ENCODE peak calls at places on chromosomes 7 and 10, in five cellular contexts. One of them, this sample, is unnamed.

GRCh38 chr10:122565766-122566206 is 5.2 kb downstream of the DMBT1 start:
- DNase-seq in K562: peak
- DNase-seq in A549: peak
- DNase-seq in HCT116: peak
- DNase-seq in GM12878: peak
- DNase-seq in this sample: peak

GRCh38 chr10:58393317-58393716 is 8.1 kb downstream of the TFAM start:
- DNase-seq in K562: no peak
- DNase-seq in A549: no peak
- DNase-seq in HCT116: no peak
- DNase-seq in GM12878: no peak
- DNase-seq in this sample: no peak

GRCh38 chr7:40542982-40543741 is 408.4 kb downstream of the SUGCT start:
- DNase-seq in K562: no peak
- DNase-seq in A549: no peak
- DNase-seq in HCT116: no peak
- DNase-seq in GM12878: no peak
- DNase-seq in this sample: no peak

GRCh38 chr7:13336227-13336626 is 648.8 kb downstream of the ARL4A start:
- DNase-seq in K562: no peak
- DNase-seq in A549: no peak
- DNase-seq in HCT116: no peak
- DNase-seq in GM12878: no peak
- DNase-seq in this sample: no peak

GRCh38 chr7:101936612-101937231 is 119.3 kb downstream of the CUX1 start:
- DNase-seq in K562: no peak
- DNase-seq in A549: no peak
- DNase-seq in HCT116: no peak
- DNase-seq in GM12878: no peak
- DNase-seq in this sample: no peak

GRCh38 chr10:122286872-122287271 is 15.8 kb downstream of the BTBD16 start:
- DNase-seq in K562: no peak
- DNase-seq in A549: no peak
- DNase-seq in HCT116: no peak
- DNase-seq in GM12878: no peak
- DNase-seq in this sample: no peak

GRCh38 chr7:44494960-44495359 is 4.5 kb upstream of the NUDCD3 start:
- DNase-seq in K562: no peak
- DNase-seq in A549: no peak
- DNase-seq in HCT116: no peak
- DNase-seq in GM12878: no peak
- DNase-seq in this sample: no peak

GRCh38 chr7:34830390-34830789 is 172.4 kb downstream of the NPSR1 start:
- DNase-seq in K562: no peak
- DNase-seq in A549: no peak
- DNase-seq in HCT116: no peak
- DNase-seq in GM12878: no peak
- DNase-seq in this sample: no peak

GRCh38 chr10:80382989-80383388 is 25.4 kb upstream of the PRXL2A start:
- DNase-seq in K562: peak
- DNase-seq in A549: peak
- DNase-seq in HCT116: peak
- DNase-seq in GM12878: peak
- DNase-seq in this sample: peak

GRCh38 chr7:105298439-105298894 is 90.3 kb downstream of the SRPK2 start:
- DNase-seq in K562: no peak
- DNase-seq in A549: no peak
- DNase-seq in HCT116: no peak
- DNase-seq in GM12878: no peak
- DNase-seq in this sample: no peak

GRCh38 chr10:93991101-93991500 is 2.6 kb upstream of the PLCE1 start:
- DNase-seq in K562: no peak
- DNase-seq in A549: no peak
- DNase-seq in HCT116: no peak
- DNase-seq in GM12878: no peak
- DNase-seq in this sample: no peak

GRCh38 chr7:54546986-54547314 is 4.8 kb downstream of the VSTM2A start:
- DNase-seq in K562: no peak
- DNase-seq in A549: no peak
- DNase-seq in HCT116: no peak
- DNase-seq in GM12878: no peak
- DNase-seq in this sample: no peak

GRCh38 chr7:92149736-92150239 is 15.5 kb upstream of the CYP51A1 start:
- DNase-seq in K562: no peak
- DNase-seq in A549: no peak
- DNase-seq in HCT116: no peak
- DNase-seq in GM12878: no peak
- DNase-seq in this sample: no peak

GRCh38 chr7:95723583-95724180 is 48.7 kb upstream of the DYNC1I1 start:
- DNase-seq in K562: peak
- DNase-seq in A549: peak
- DNase-seq in HCT116: peak
- DNase-seq in GM12878: peak
- DNase-seq in this sample: peak

GRCh38 chr10:34789993-34790506 is 25.0 kb downstream of the PARD3 start:
- DNase-seq in K562: no peak
- DNase-seq in A549: peak
- DNase-seq in HCT116: no peak
- DNase-seq in GM12878: no peak
- DNase-seq in this sample: no peak

GRCh38 chr7:12127490-12127889 is 83.6 kb upstream of the TMEM106B start:
- DNase-seq in K562: no peak
- DNase-seq in A549: no peak
- DNase-seq in HCT116: no peak
- DNase-seq in GM12878: no peak
- DNase-seq in this sample: no peak

GRCh38 chr10:16690417-16690816 is 126.8 kb downstream of the RSU1 start:
- DNase-seq in K562: no peak
- DNase-seq in A549: no peak
- DNase-seq in HCT116: no peak
- DNase-seq in GM12878: no peak
- DNase-seq in this sample: no peak

GRCh38 chr7:27364344-27364758 is 121.7 kb downstream of the EVX1 start:
- DNase-seq in K562: no peak
- DNase-seq in A549: no peak
- DNase-seq in HCT116: no peak
- DNase-seq in GM12878: no peak
- DNase-seq in this sample: no peak

GRCh38 chr7:28674359-28674782 is 262.1 kb downstream of the CREB5 start:
- DNase-seq in K562: no peak
- DNase-seq in A549: no peak
- DNase-seq in HCT116: no peak
- DNase-seq in GM12878: no peak
- DNase-seq in this sample: no peak

GRCh38 chr7:108239501-108240225 is 109.5 kb upstream of the LAMB4 start:
- DNase-seq in K562: no peak
- DNase-seq in A549: no peak
- DNase-seq in HCT116: no peak
- DNase-seq in GM12878: no peak
- DNase-seq in this sample: no peak

GRCh38 chr10:60048146-60048545 is 141.8 kb upstream of the CCDC6 start:
- DNase-seq in K562: no peak
- DNase-seq in A549: no peak
- DNase-seq in HCT116: peak
- DNase-seq in GM12878: no peak
- DNase-seq in this sample: no peak

GRCh38 chr10:84665883-84666463 is 337.6 kb downstream of the CCSER2 start:
- DNase-seq in K562: peak
- DNase-seq in A549: peak
- DNase-seq in HCT116: peak
- DNase-seq in GM12878: no peak
- DNase-seq in this sample: peak

DNA sequence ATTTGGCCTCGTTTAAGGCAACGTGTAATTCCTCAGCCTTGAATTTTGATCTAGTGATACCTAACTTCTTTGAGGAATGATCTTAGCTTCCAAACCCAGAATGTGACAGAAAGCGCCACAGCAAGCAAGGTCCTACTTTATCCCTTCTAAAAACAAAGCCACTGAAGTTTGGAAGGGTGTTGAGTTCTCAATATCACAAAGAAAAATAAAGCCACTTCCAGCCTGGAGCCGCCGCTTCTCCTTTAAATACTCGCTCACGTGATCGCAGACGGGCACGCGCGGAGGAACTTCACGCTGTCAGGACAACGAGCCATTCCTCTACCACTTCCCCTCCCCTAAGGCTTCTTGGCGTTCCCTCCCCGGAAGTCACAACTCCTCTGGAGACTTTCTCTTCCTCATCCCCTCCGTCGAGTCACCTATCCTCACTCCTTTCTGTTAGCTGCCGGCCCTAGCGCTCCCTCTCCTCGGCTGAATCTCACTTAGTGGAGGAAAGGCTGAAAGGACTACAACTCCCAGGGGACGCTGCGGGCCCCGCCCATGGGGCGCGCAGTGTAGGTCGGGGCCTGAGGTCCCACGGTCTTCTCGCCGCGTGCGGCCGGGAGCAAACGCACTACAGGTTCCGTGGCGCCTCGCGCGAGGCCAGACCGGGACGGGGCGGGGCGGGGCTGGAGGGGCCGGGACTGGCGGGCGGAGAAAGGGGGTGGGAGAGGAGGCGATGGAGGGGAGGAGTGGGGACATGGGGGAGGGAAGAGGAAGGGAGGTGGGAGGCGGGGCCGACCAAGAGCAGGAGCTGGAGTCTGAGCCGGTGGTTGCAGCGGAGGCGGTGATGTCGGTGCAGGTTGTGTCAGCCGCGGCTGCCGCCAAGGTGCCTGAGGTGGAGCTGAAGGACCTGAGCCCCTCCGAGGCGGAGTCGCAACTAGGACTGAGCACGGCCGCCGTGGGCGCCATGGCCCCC is at the start of gene AHCYL2:
- DNase-seq in K562: peak
- DNase-seq in A549: peak
- DNase-seq in HCT116: peak
- DNase-seq in GM12878: peak
- DNase-seq in this sample: peak
- TF ChIP-seq REST in K562: peak
- TF ChIP-seq REST in A549: peak
- TF ChIP-seq REST in HCT116: no peak
- TF ChIP-seq REST in GM12878: no peak
- TF ChIP-seq REST in this sample: no peak

GRCh38 chr10:71978476-71978875 is 14.3 kb downstream of the CHST3 start:
- DNase-seq in K562: peak
- DNase-seq in A549: no peak
- DNase-seq in HCT116: no peak
- DNase-seq in GM12878: no peak
- DNase-seq in this sample: no peak

GRCh38 chr10:71975087-71975890 is 11.1 kb downstream of the CHST3 start:
- DNase-seq in K562: no peak
- DNase-seq in A549: no peak
- DNase-seq in HCT116: no peak
- DNase-seq in GM12878: no peak
- DNase-seq in this sample: no peak

GRCh38 chr10:71974489-71975011 is 10.4 kb downstream of the CHST3 start:
- DNase-seq in K562: no peak
- DNase-seq in A549: peak
- DNase-seq in HCT116: peak
- DNase-seq in GM12878: no peak
- DNase-seq in this sample: no peak

GRCh38 chr10:71973777-71974488 is 9.7 kb downstream of the CHST3 start:
- DNase-seq in K562: no peak
- DNase-seq in A549: no peak
- DNase-seq in HCT116: no peak
- DNase-seq in GM12878: no peak
- DNase-seq in this sample: no peak

DNA sequence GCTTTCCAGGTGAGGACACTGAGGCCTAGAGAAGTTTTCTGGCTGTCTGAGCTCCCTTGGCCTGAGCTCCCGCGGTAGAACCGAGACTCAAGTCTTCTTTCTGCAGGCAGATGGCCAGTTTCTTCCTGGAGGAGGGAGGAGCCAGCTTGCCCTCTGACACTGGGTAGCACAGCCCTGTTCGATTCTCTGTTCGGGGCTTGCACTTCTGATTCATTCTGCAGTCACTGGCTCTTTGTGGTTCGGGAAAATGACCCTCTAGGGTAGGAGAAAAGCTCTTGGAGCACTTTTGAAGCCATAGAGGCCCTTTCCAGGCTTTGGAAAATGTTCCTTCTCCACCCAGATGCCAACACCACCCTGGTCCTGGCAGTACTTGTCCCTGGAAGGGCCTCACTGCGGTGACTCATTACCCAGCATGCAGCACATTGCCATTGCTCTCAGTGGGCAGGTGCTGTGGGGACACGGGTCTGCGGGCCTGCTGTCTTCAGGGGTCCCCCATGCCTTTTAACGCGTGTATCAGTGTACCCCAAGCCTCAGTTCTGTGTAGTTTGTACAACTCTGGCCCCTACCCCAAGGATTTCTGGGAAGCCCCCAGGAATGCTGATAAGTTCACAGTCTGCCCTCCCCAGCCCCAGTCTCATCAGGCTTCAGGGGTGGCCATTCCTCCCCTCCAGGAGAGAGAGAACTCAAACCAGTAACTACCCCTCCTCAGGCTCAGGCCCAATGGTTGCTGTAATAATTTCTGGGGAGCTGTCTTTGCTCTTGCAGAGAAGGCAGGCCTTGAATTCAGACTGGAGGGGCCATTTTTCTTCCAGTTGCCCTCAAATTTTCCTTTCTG is 11.9 kb downstream of the CHST3 start:
- DNase-seq in K562: no peak
- DNase-seq in A549: peak
- DNase-seq in HCT116: peak
- DNase-seq in GM12878: no peak
- DNase-seq in this sample: no peak
- TF ChIP-seq REST in K562: no peak
- TF ChIP-seq REST in A549: no peak
- TF ChIP-seq REST in HCT116: no peak
- TF ChIP-seq REST in GM12878: no peak
- TF ChIP-seq REST in this sample: no peak

GRCh38 chr7:29865526-29865925 is 59.2 kb downstream of the WIPF3 start:
- DNase-seq in K562: no peak
- DNase-seq in A549: no peak
- DNase-seq in HCT116: peak
- DNase-seq in GM12878: no peak
- DNase-seq in this sample: no peak
- TF ChIP-seq REST in K562: no peak
- TF ChIP-seq REST in A549: no peak
- TF ChIP-seq REST in HCT116: no peak
- TF ChIP-seq REST in GM12878: no peak
- TF ChIP-seq REST in this sample: no peak

GRCh38 chr7:37728747-37729146 is 45.2 kb downstream of the GPR141 start:
- DNase-seq in K562: no peak
- DNase-seq in A549: no peak
- DNase-seq in HCT116: no peak
- DNase-seq in GM12878: peak
- DNase-seq in this sample: no peak
- TF ChIP-seq REST in K562: no peak
- TF ChIP-seq REST in A549: no peak
- TF ChIP-seq REST in HCT116: no peak
- TF ChIP-seq REST in GM12878: no peak
- TF ChIP-seq REST in this sample: no peak

This sample was measured in HL-60.